ENCODE peak calls at places on chromosomes 12 and 14, in five cellular contexts. X, E, F, R and V are unnamed samples.

GRCh38 chr14:65555358-65555757 is 142.8 kb downstream of the FUT8 start:
- DNase-seq in X (no peak), F (no peak), E (no peak), R (no peak), V (no peak)

GRCh38 chr12:103457471-103457870 is 38.3 kb downstream of the C12orf42 start:
- DNase-seq in E (no peak), F (no peak), R (no peak), X (no peak), V (no peak)

GRCh38 chr12:92503977-92504966 is 198.5 kb upstream of the PLEKHG7 start:
- DNase-seq in F (peak; percentile 37), R (no peak), E (no peak), X (no peak), V (peak; percentile 87)

GRCh38 chr12:6551063-6551461 is 4.8 kb downstream of the IFFO1 start:
- DNase-seq in E (no peak), R (no peak), F (no peak), X (no peak), V (peak; percentile 49)

GRCh38 chr14:91870890-91871289 is 3.6 kb upstream of the TC2N start:
- DNase-seq in E (no peak), F (no peak), X (no peak), R (no peak), V (no peak)

GRCh38 chr12:104133861-104134260 is 4.1 kb downstream of the NFYB start:
- DNase-seq in F (no peak), R (no peak), E (no peak), X (no peak), V (no peak)

GRCh38 chr12:108854453-108855283 is 2.7 kb downstream of the SSH1 start:
- DNase-seq in F (peak; percentile 60), R (peak; percentile 75), X (no peak), E (no peak), V (peak; percentile 53)

GRCh38 chr12:17108877-17109520 is 503.0 kb upstream of the LMO3 start:
- DNase-seq in E (no peak), F (no peak), X (no peak), R (no peak), V (no peak)

GRCh38 chr14:101101456-101102056 is 198.0 kb upstream of the RTL1 start:
- DNase-seq in F (peak; percentile 8), R (no peak), X (no peak), E (peak; percentile 7), V (peak; percentile 20)

GRCh38 chr14:20657216-20658211 is 16.0 kb upstream of the OR6S1 start:
- DNase-seq in E (no peak), R (peak; percentile 83), F (no peak), X (peak; percentile 89), V (no peak)

GRCh38 chr14:39267592-39268112 is 33.9 kb downstream of the MIA2 start:
- DNase-seq in F (no peak), E (no peak), X (no peak), R (no peak), V (no peak)

GRCh38 chr14:74988131-74988530 is 14.6 kb upstream of the EIF2B2 start:
- DNase-seq in E (no peak), X (no peak), F (no peak), R (peak; percentile 27), V (no peak)

GRCh38 chr12:104567832-104568490 is 111.2 kb downstream of the CHST11 start:
- DNase-seq in X (no peak), R (no peak), E (no peak), F (no peak), V (no peak)

GRCh38 chr12:117466677-117467362 is 105.4 kb upstream of the NOS1 start:
- DNase-seq in F (no peak), X (no peak), E (no peak), R (no peak), V (peak; percentile 94)

GRCh38 chr12:123058980-123059379 is 78.5 kb downstream of the ARL6IP4 start:
- DNase-seq in E (no peak), R (no peak), X (no peak), F (peak; percentile 55), V (no peak)

GRCh38 chr14:75047506-75047905 is 3.8 kb downstream of the MLH3 start:
- DNase-seq in E (no peak), R (no peak), F (no peak), X (no peak), V (no peak)

GRCh38 chr12:127175361-127175760 is 1091.6 kb upstream of the TMEM132C start:
- DNase-seq in E (no peak), F (no peak), R (no peak), X (no peak), V (no peak)

GRCh38 chr12:96047621-96048211 is 12.3 kb upstream of the LTA4H start:
- DNase-seq in F (no peak), E (no peak), R (peak; percentile 65), X (no peak), V (no peak)

GRCh38 chr12:25194722-25195055 is 271 bp downstream of the DNAI7 start:
- DNase-seq in E (no peak), F (no peak), R (no peak), X (no peak), V (no peak)

GRCh38 chr14:99722741-99723140 is 38.6 kb downstream of the CYP46A1 start:
- DNase-seq in F (no peak), X (peak; percentile 37), R (no peak), E (no peak), V (no peak)

GRCh38 chr12:44875954-44876553 is at the start of gene NELL2:
- DNase-seq in X (peak; percentile 83), R (peak; percentile 49), F (no peak), E (peak; percentile 14), V (peak; percentile 23)

GRCh38 chr12:105961821-105962671 is 176.7 kb downstream of the NUAK1 start:
- DNase-seq in E (no peak), F (no peak), X (no peak), R (no peak), V (no peak)

GRCh38 chr14:93787465-93788306 is 599 bp downstream of the PRIMA1 start:
- DNase-seq in X (peak; percentile 76), E (no peak), F (no peak), R (no peak), V (no peak)

GRCh38 chr12:47033797-47034555 is 45.4 kb upstream of the PCED1B start:
- DNase-seq in X (no peak), E (no peak), F (no peak), R (no peak), V (no peak)

DNA sequence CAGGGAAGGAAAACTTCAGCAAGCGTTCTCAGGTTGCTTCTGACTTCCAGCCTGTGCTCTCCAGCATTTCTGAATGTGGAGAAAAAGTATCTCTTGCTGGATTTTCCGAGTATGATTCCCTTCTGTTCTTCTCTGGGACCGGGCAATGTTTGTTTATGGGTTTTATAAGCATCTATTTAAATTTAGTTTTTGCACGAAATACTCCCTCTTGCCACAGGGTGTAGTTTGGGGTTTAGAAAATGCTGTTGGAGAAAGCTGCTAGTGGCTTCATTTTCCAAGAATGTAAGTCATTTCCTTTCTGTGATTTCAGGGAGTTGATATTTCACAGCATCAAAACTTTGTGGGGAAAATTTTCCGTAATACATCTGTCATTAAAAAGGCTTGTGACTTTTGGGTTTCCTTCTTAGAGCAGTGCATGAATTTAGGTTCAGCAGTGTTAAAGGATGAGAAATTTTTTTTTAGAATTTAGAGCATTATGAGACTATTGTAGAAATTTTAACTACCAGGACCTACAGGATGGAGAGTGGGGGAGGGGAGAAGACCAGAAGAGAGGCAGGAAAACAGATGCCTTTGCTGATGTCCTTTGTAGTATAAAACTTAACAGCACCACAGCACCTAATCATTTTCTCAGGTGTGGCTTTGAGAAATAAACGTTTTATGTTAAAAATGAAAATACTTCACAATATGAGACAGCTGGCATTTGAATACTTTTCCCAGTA is 1.5 kb downstream of the FRMD6 start:
- DNase-seq in F (no peak), E (no peak), R (peak; percentile 29), X (no peak), V (no peak)
- TF ChIP-seq POLR2A in F (no peak), E (no peak), R (no peak), X (no peak), V (no peak)

GRCh38 chr12:115980339-115980738 is 297.2 kb downstream of the MED13L start:
- DNase-seq in R (no peak), F (no peak), E (no peak), X (no peak), V (no peak)
- H3K4me3 ChIP-seq in R (no peak overlapping the region), F (no peak overlapping the region), E (no peak overlapping the region), X (no peak overlapping the region), V (no peak overlapping the region)

GRCh38 chr12:3655331-3655900 is 97.5 kb downstream of the CRACR2A start:
- DNase-seq in X (peak; percentile 72), F (no peak), E (no peak), R (peak; percentile 23), V (no peak)

GRCh38 chr12:3662516-3662915 is 90.4 kb downstream of the CRACR2A start:
- DNase-seq in X (no peak), R (no peak), F (no peak), E (no peak), V (no peak)

GRCh38 chr12:3656946-3657622 is 95.8 kb downstream of the CRACR2A start:
- DNase-seq in E (no peak), F (no peak), R (no peak), X (no peak), V (no peak)

GRCh38 chr12:3661028-3661427 is 91.9 kb downstream of the CRACR2A start:
- DNase-seq in E (no peak), F (no peak), X (no peak), R (no peak), V (no peak)

DNA sequence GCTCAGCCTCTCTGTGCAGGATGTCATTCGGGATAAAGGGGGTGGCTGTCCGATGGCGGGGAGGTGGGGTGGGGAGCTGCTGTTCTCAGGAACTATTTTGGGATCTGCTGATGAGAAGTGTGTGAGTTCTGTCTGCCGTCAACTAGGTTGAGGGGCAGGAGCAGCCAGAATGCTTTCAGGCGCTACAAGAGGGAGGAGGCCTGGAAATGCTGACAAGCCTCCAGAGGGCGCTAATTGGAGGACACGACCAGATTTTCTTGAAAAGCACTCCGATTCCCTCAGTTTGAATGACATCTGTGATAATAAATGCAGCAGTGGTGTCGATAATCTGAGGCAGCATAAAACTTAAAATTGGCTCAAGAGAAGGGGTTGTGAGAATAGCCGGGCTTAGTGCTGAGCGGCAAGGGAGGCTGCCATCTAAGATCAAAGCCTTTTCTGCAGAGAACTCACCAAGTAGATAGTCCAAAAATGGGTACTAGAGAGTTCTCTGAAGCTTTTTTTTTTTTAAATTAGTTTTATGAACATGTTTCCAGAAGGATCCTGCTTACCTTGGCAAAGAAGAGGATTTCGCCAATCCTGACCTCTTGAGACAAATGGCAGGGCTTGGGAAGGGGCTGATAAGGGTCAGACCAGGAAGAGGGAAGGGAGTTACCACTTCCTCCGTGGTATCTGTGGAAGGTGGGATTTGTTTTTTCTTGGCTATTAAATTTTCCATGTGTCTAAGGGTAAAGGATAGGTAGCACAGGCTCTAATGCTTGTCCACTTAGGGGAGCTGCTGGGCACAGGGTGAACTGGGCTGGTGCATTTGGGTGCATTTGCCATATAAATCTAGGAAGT is 94.4 kb downstream of the CRACR2A start:
- DNase-seq in R (no peak), F (no peak), E (no peak), X (peak; percentile 68), V (no peak)
- TF ChIP-seq CTCF in R (no peak), F (no peak), E (no peak), X (peak; percentile 68), V (peak; percentile 57)

GRCh38 chr12:68956466-68956865 is 23.5 kb upstream of the CPM start:
- DNase-seq in F (no peak), X (no peak), E (no peak), R (no peak), V (no peak)

GRCh38 chr12:68951652-68952051 is 18.7 kb upstream of the CPM start:
- DNase-seq in E (peak; percentile 50), X (no peak), F (no peak), R (no peak), V (no peak)

GRCh38 chr12:68954811-68955210 is 21.8 kb upstream of the CPM start:
- DNase-seq in E (no peak), F (no peak), R (no peak), X (no peak), V (no peak)

GRCh38 chr12:68950511-68950910 is 17.5 kb upstream of the CPM start:
- DNase-seq in E (no peak), R (no peak), X (no peak), F (no peak), V (no peak)

GRCh38 chr12:68953536-68953935 is 20.6 kb upstream of the CPM start:
- DNase-seq in E (no peak), R (no peak), F (no peak), X (no peak), V (no peak)
- TF ChIP-seq POLR2A in E (no peak), R (no peak), F (no peak), X (no peak), V (no peak)